ENCODE peak calls at places on chromosomes 7 and 10, in five cellular contexts. One of them, this sample, is unnamed.
A peak's percentile ranks its signal among the peaks of the same experiment; 100 is the strongest.

GRCh38 chr10:45308707-45309106 is 6.7 kb downstream of the OR13A1 start:
- DNase-seq in AG04449: no peak
- DNase-seq in lung: no peak
- DNase-seq in NCI-H460: no peak
- DNase-seq in anterior cingulate cortex: no peak
- DNase-seq in this sample: no peak

GRCh38 chr10:93827035-93827804 is 66.6 kb upstream of the SLC35G1 start:
- DNase-seq in NCI-H460: no peak
- DNase-seq in anterior cingulate cortex: no peak
- DNase-seq in lung: no peak
- DNase-seq in AG04449: no peak
- DNase-seq in this sample: no peak

GRCh38 chr10:105063796-105064195 is 422.7 kb downstream of the SORCS3 start:
- DNase-seq in anterior cingulate cortex: peak; percentile 1
- DNase-seq in NCI-H460: no peak
- DNase-seq in lung: no peak
- DNase-seq in AG04449: no peak
- DNase-seq in this sample: no peak

GRCh38 chr10:110005716-110006115 is 2.1 kb upstream of the ADD3 start:
- DNase-seq in lung: no peak
- DNase-seq in anterior cingulate cortex: peak; percentile 34
- DNase-seq in AG04449: peak; percentile 59
- DNase-seq in NCI-H460: peak; percentile 15
- DNase-seq in this sample: no peak

GRCh38 chr7:113197274-113197673 is 78.9 kb upstream of the SMIM30 start:
- DNase-seq in anterior cingulate cortex: no peak
- DNase-seq in lung: no peak
- DNase-seq in AG04449: peak; percentile 52
- DNase-seq in NCI-H460: no peak
- DNase-seq in this sample: no peak

GRCh38 chr10:84603971-84604370 is 275.6 kb downstream of the CCSER2 start:
- DNase-seq in NCI-H460: no peak
- DNase-seq in lung: no peak
- DNase-seq in AG04449: no peak
- DNase-seq in anterior cingulate cortex: no peak
- DNase-seq in this sample: no peak

GRCh38 chr7:33500590-33500989 is 371.2 kb downstream of the BBS9 start:
- DNase-seq in lung: no peak
- DNase-seq in anterior cingulate cortex: no peak
- DNase-seq in NCI-H460: no peak
- DNase-seq in AG04449: no peak
- DNase-seq in this sample: no peak

GRCh38 chr7:133934974-133935330 is 192.2 kb upstream of the LRGUK start:
- DNase-seq in anterior cingulate cortex: no peak
- DNase-seq in NCI-H460: no peak
- DNase-seq in AG04449: no peak
- DNase-seq in lung: no peak
- DNase-seq in this sample: no peak

GRCh38 chr10:124679401-124679800 is 64.8 kb downstream of the FAM53B start:
- DNase-seq in NCI-H460: no peak
- DNase-seq in AG04449: no peak
- DNase-seq in lung: no peak
- DNase-seq in anterior cingulate cortex: no peak
- DNase-seq in this sample: no peak

GRCh38 chr7:134435161-134435920 is 23.6 kb downstream of the AKR1B1 start:
- DNase-seq in AG04449: no peak
- DNase-seq in anterior cingulate cortex: no peak
- DNase-seq in NCI-H460: no peak
- DNase-seq in lung: no peak
- DNase-seq in this sample: no peak

GRCh38 chr7:4745971-4746919 is 29.2 kb upstream of the AP5Z1 start:
- DNase-seq in NCI-H460: peak; percentile 44
- DNase-seq in lung: no peak
- DNase-seq in anterior cingulate cortex: no peak
- DNase-seq in AG04449: no peak
- DNase-seq in this sample: no peak

GRCh38 chr10:132110091-132110490 is 44.3 kb downstream of the JAKMIP3 start:
- DNase-seq in lung: no peak
- DNase-seq in anterior cingulate cortex: no peak
- DNase-seq in NCI-H460: no peak
- DNase-seq in AG04449: no peak
- DNase-seq in this sample: no peak

GRCh38 chr7:473870-474604 is 45.6 kb downstream of the PDGFA start:
- DNase-seq in anterior cingulate cortex: no peak
- DNase-seq in AG04449: no peak
- DNase-seq in NCI-H460: no peak
- DNase-seq in lung: no peak
- DNase-seq in this sample: no peak

GRCh38 chr7:92276486-92276885 is 30.7 kb downstream of the ANKIB1 start:
- DNase-seq in anterior cingulate cortex: no peak
- DNase-seq in lung: no peak
- DNase-seq in NCI-H460: no peak
- DNase-seq in AG04449: no peak
- DNase-seq in this sample: no peak

GRCh38 chr7:51249187-51249945 is 67.2 kb downstream of the COBL start:
- DNase-seq in lung: no peak
- DNase-seq in AG04449: no peak
- DNase-seq in anterior cingulate cortex: no peak
- DNase-seq in NCI-H460: no peak
- DNase-seq in this sample: no peak

GRCh38 chr10:114100848-114101741 is 57.4 kb downstream of the ADRB1 start:
- DNase-seq in lung: no peak
- DNase-seq in anterior cingulate cortex: no peak
- DNase-seq in NCI-H460: no peak
- DNase-seq in AG04449: no peak
- DNase-seq in this sample: no peak

GRCh38 chr10:72065439-72066025 is 22.8 kb downstream of the SPOCK2 start:
- DNase-seq in NCI-H460: no peak
- DNase-seq in AG04449: no peak
- DNase-seq in lung: no peak
- DNase-seq in anterior cingulate cortex: no peak
- DNase-seq in this sample: no peak

This sample was measured in cortex of kidney.